ENCODE peak calls at places on chromosomes 7 and 10, in five cellular contexts. X is foreskin fibroblast; A is fibroblast of pulmonary artery; F is fibroblast of the aortic adventitia; D is CD8-positive, alpha-beta T cell. Y is an unnamed sample.

GRCh38 chr7:64880322-64881297 is 22.5 kb upstream of the ZNF273 start:
- DNase-seq in D (no peak), X (no peak), F (no peak), A (no peak), Y (peak)

GRCh38 chr7:19752045-19752444 is 21.4 kb downstream of the TMEM196 start:
- DNase-seq in D (no peak), F (peak), A (no peak), X (no peak), Y (no peak)

GRCh38 chr7:143385891-143386781 is 5.0 kb downstream of the ZYX start:
- DNase-seq in D (no peak), A (peak), X (peak), F (no peak), Y (no peak)

GRCh38 chr7:42219447-42219846 is 17.6 kb downstream of the GLI3 start:
- DNase-seq in F (peak), D (no peak), A (no peak), X (peak), Y (no peak)

GRCh38 chr10:1100691-1101368 is 44.6 kb downstream of the WDR37 start:
- DNase-seq in D (no peak), X (no peak), A (no peak), F (no peak), Y (no peak)

GRCh38 chr7:112449353-112449752 is 907 bp upstream of the IFRD1 start:
- DNase-seq in X (peak), A (no peak), F (peak), D (no peak), Y (no peak)

GRCh38 chr10:122374246-122374858 is at the start of gene PLEKHA1:
- DNase-seq in X (peak), D (peak), F (peak), A (peak), Y (peak)

GRCh38 chr10:103960103-103960502 is 6.8 kb upstream of the SLK start:
- DNase-seq in F (peak), A (peak), D (no peak), X (no peak), Y (no peak)

GRCh38 chr7:12110425-12110824 is 100.7 kb upstream of the TMEM106B start:
- DNase-seq in D (no peak), F (no peak), A (no peak), X (no peak), Y (no peak)

GRCh38 chr7:44385384-44386138 is 60.2 kb upstream of the CAMK2B start:
- DNase-seq in D (no peak), A (no peak), F (no peak), X (peak), Y (no peak)

GRCh38 chr10:133462512-133463305 is 9.0 kb downstream of the SCART1 start:
- DNase-seq in F (no peak), D (no peak), X (no peak), A (no peak), Y (no peak)

GRCh38 chr10:772227-772637 is 82.8 kb upstream of the DIP2C start:
- DNase-seq in D (no peak), X (no peak), F (no peak), A (no peak), Y (peak)

GRCh38 chr10:74706966-74707365 is 119.4 kb upstream of the KAT6B start:
- DNase-seq in A (no peak), X (no peak), F (no peak), D (no peak), Y (no peak)

GRCh38 chr7:47357863-47358262 is 224.0 kb downstream of the TNS3 start:
- DNase-seq in A (no peak), F (no peak), X (no peak), D (no peak), Y (no peak)

GRCh38 chr7:29265208-29265923 is 70.8 kb downstream of the CHN2 start:
- DNase-seq in F (peak), D (no peak), X (peak), A (peak), Y (no peak)

GRCh38 chr10:71131096-71131495 is 81.3 kb upstream of the UNC5B start:
- DNase-seq in D (no peak), F (no peak), A (no peak), X (no peak), Y (no peak)

GRCh38 chr7:44072364-44073231 is 7.2 kb upstream of the PGAM2 start:
- DNase-seq in X (peak), A (peak), D (no peak), F (peak), Y (no peak)

GRCh38 chr10:80535671-80536360 is 1.9 kb upstream of the SH2D4B start:
- DNase-seq in X (peak), F (peak), A (no peak), D (peak), Y (peak)
- TF ChIP-seq CTCF in X (peak), F (peak), A (peak), D (peak), Y (peak)

DNA sequence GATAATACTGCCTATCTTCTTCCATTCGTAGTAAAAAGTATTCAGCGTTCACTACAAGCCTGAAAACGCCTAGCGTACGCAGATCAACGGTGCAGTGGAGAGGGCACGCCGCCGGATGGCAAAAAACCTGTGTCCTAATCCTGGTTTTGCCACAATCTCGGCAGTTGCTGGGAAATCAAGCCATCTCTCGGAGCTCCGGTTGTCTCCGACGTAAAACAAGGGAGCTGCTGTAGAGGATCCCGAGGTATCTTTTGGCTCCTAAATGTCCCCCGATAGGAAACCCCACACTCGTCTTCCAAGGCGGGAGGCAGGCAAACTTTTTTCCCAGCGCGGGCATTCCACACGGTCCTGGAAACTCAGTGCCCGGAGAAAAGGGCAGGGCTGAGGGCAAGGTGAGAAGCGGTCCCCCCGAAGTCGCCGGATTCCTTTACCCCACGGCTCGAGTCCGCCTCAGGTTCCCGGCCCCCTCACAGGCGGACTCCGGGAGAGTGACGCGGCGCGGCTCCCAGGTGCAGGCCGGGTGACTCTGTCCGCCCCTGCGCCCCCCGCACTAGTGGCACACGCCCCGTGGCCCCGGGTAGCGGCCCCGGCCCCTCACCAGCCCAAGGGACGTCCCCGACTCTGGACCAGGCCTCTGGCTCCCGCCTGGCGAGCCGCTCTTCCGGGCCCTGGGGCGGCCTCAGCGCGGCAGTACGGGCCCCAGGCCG is 649 bp downstream of the IDE start:
- DNase-seq in F (peak), X (peak), A (peak), D (no peak), Y (no peak)
- TF ChIP-seq CTCF in F (peak), X (no peak), A (peak), D (peak), Y (no peak)

GRCh38 chr7:99525713-99526440 is 21.4 kb downstream of the ZKSCAN5 start:
- DNase-seq in X (peak), F (no peak), D (no peak), A (peak), Y (no peak)
- TF ChIP-seq CTCF in X (peak), F (no peak), D (no peak), A (peak), Y (no peak)

DNA sequence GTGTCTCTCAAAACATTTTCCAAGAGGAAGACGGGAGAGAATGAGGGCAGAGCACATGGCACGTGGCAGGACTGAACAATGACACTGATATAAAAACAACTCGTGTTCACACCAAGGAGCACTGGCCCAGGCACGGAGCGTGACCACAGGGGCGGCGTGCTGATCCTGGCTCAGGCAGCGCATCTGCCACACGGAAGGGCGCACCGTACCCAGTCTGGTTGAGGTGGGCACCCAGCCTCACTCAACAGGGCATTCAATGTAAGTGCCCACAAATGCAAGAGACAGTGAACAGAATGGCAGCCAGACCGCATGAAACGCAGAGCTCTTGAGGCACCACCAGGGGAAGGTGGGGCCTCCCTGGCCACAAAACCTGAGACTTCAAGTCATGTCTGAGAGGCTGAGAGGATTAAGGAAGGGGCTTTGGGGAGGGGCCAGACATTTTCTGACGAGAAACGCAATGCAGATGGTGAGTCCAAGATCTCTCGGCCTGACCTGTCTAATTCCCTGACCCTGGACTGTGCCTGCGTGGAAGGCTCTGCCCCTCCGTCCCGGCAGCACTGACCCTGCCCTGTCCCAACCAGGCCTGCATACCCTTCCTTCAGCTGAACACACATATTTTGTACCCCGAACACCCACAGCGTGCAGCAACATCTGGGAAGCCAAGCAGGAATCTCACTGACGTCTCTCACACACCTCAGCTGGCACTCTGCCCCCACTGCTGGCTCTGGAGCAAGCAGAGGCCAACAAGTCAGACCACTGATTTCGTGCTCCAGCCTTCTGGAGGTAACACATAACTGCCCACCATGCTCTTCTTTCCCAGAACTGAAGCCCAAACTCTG is 35.5 kb downstream of the VOPP1 start:
- DNase-seq in X (no peak), F (no peak), D (no peak), A (no peak), Y (no peak)
- TF ChIP-seq CTCF in X (no peak), F (no peak), D (no peak), A (no peak), Y (no peak)

GRCh38 chr10:80160361-80161128 is 28.0 kb downstream of the PLAC9 start:
- DNase-seq in A (no peak), D (no peak), X (no peak), F (no peak), Y (no peak)

GRCh38 chr10:80158598-80159127 is 26.1 kb downstream of the PLAC9 start:
- DNase-seq in D (no peak), A (peak), X (peak), F (peak), Y (no peak)

GRCh38 chr10:80163741-80164341 is 31.3 kb downstream of the PLAC9 start:
- DNase-seq in F (peak), X (peak), D (no peak), A (peak), Y (no peak)

GRCh38 chr10:80159166-80159888 is 26.8 kb downstream of the PLAC9 start:
- DNase-seq in X (peak), F (no peak), A (no peak), D (no peak), Y (no peak)

DNA sequence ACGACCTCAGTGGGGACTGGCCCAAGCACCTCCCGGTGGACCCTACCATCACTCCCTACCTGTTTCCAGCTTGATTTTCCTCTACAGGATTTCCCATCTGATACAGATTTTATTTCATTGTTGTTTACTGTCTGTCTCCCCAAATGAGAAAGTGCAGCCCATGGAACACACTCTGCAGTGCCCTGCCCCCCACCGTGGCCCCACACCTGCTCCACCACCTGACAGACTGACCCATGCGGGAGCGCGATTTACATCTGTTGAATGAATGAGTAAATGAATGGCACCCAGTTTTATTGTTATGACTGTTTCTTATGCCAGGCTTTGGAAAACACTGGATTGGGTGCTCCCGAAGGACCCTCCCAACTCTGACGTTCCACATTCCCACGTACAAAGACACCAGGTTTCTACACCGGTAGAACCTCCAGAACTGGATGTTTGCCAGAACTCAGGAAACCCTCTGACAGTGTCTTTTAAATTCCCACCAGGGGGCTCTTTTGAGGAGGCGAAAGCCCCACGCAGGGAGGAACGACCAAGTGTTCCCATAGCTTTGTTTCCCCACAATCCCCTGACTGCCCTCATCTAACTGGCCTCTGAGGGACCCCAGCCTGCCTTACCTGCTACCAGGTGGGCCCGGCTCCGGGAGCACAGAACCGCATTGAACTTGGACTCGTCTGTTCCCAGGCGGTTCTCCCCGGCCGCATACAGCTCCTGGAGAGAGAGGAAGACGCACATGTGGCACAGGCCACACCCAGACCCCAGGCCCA is 29.0 kb downstream of the PLAC9 start:
- DNase-seq in A (no peak), D (no peak), X (no peak), F (no peak), Y (no peak)
- TF ChIP-seq CTCF in A (peak), D (no peak), X (no peak), F (no peak), Y (no peak)

DNA sequence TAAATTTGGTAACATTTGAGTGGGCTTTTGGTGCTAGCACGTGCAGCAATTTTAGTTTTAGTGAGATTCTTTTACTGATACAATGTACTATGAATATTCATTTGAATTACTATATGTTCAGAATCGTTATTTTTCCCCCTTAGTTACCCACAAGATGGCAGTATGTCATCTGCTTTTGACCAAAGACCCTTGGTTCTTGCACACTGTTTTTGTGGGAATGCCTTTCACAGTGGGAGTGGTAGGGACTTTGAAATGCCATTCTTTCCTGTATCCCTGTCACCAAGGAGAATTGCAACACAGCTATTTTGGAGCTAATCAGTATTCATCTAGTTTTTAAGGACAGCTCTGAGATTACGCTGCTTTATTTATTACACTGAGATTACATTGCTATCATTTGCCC is 40.6 kb downstream of the SEC23IP start:
- DNase-seq in A (peak), F (peak), X (no peak), D (no peak), Y (no peak)
- TF ChIP-seq CTCF in A (peak), F (peak), X (no peak), D (no peak), Y (no peak)